ENCODE peak calls at places on chromosome 9, in seven cellular contexts. C, B, Q, Y, I, K and V are unnamed samples.

GRCh38 chr9:84152204-84152603 is 171.6 kb downstream of the RMI1 start:
- DNase-seq in C (no peak), B (no peak), Q (no peak), Y (no peak), I (no peak), K (no peak), V (no peak)

GRCh38 chr9:116141864-116142561 is 11.6 kb upstream of the PAPPA start:
- DNase-seq in C (peak), B (no peak), Q (no peak), Y (no peak), I (no peak), K (no peak), V (no peak)

GRCh38 chr9:126672634-126673284 is 59.0 kb downstream of the LMX1B start:
- DNase-seq in C (no peak), B (no peak), Q (no peak), Y (no peak), I (no peak), K (no peak), V (no peak)

GRCh38 chr9:131310833-131311554 is 21.5 kb downstream of the PLPP7 start:
- DNase-seq in C (no peak), B (peak), Q (no peak), Y (peak), I (no peak), K (no peak), V (no peak)

GRCh38 chr9:124479947-124480620 is 27.1 kb downstream of the NR5A1 start:
- DNase-seq in C (no peak), B (no peak), Q (no peak), Y (no peak), I (no peak), K (no peak), V (no peak)

GRCh38 chr9:74804018-74804385 is 83.7 kb downstream of the TRPM6 start:
- DNase-seq in C (peak), B (no peak), Q (no peak), Y (no peak), I (no peak), K (no peak), V (peak)

GRCh38 chr9:37547328-37547878 is 28.8 kb downstream of the FBXO10 start:
- DNase-seq in C (no peak), B (no peak), Q (no peak), Y (no peak), I (no peak), K (no peak), V (no peak)

GRCh38 chr9:89410709-89411111 is 87.2 kb downstream of the SEMA4D start:
- DNase-seq in C (no peak), B (no peak), Q (no peak), Y (no peak), I (no peak), K (no peak), V (no peak)

GRCh38 chr9:74414325-74414724 is 82.8 kb upstream of the RORB start:
- DNase-seq in C (no peak), B (no peak), Q (no peak), Y (no peak), I (no peak), K (no peak), V (no peak)

GRCh38 chr9:110214553-110214952 is 6.6 kb upstream of the C9orf152 start:
- DNase-seq in C (no peak), B (peak), Q (no peak), Y (no peak), I (no peak), K (no peak), V (no peak)

GRCh38 chr9:114954986-114955623 is 24.7 kb upstream of the TNFSF8 start:
- DNase-seq in C (no peak), B (no peak), Q (no peak), Y (no peak), I (no peak), K (no peak), V (no peak)

GRCh38 chr9:99266136-99267023 is 44.3 kb downstream of the SEC61B start:
- DNase-seq in C (peak), B (peak), Q (no peak), Y (peak), I (peak), K (peak), V (peak)

GRCh38 chr9:87428659-87429058 is 69.0 kb upstream of the DAPK1 start:
- DNase-seq in C (no peak), B (no peak), Q (no peak), Y (no peak), I (no peak), K (no peak), V (no peak)

GRCh38 chr9:17075758-17076485 is 58.9 kb upstream of the CNTLN start:
- DNase-seq in C (no peak), B (no peak), Q (no peak), Y (no peak), I (no peak), K (no peak), V (no peak)

GRCh38 chr9:130872058-130872453 is 24.6 kb downstream of the QRFP start:
- DNase-seq in C (no peak), B (no peak), Q (no peak), Y (no peak), I (no peak), K (no peak), V (no peak)

GRCh38 chr9:95120781-95121370 is 196.6 kb downstream of the FANCC start:
- DNase-seq in C (no peak), B (no peak), Q (no peak), Y (no peak), I (no peak), K (no peak), V (no peak)

GRCh38 chr9:95507456-95508241 is 9.1 kb downstream of the PTCH1 start:
- DNase-seq in C (peak), B (peak), Q (no peak), Y (peak), I (no peak), K (peak), V (peak)

GRCh38 chr9:107841078-107841477 is 351.5 kb upstream of the KLF4 start:
- DNase-seq in C (no peak), B (no peak), Q (no peak), Y (no peak), I (no peak), K (no peak), V (no peak)

GRCh38 chr9:131605770-131606590 is 60.7 kb downstream of the PRRT1B start:
- DNase-seq in C (peak), B (no peak), Q (no peak), Y (no peak), I (no peak), K (no peak), V (no peak)

GRCh38 chr9:120514599-120514854 is 65.4 kb downstream of the CDK5RAP2 start:
- DNase-seq in C (no peak), B (no peak), Q (no peak), Y (no peak), I (no peak), K (no peak), V (no peak)

GRCh38 chr9:77433675-77434445 is 214.3 kb downstream of the GNA14 start:
- DNase-seq in C (peak), B (peak), Q (no peak), Y (no peak), I (peak), K (peak), V (peak)

GRCh38 chr9:124658165-124659017 is 112.7 kb downstream of the NR6A1 start:
- DNase-seq in C (peak), B (peak), Q (peak), Y (peak), I (peak), K (peak), V (peak)

GRCh38 chr9:12774861-12775367 is at the start of gene LURAP1L:
- DNase-seq in C (peak), B (peak), Q (no peak), Y (no peak), I (peak), K (peak), V (peak)

GRCh38 chr9:5909999-5910398 is 19.3 kb downstream of the MLANA start:
- DNase-seq in C (peak), B (no peak), Q (no peak), Y (no peak), I (no peak), K (no peak), V (no peak)

GRCh38 chr9:81912135-81912534 is 16.1 kb upstream of the SPATA31D4 start:
- DNase-seq in C (no peak), B (no peak), Q (no peak), Y (no peak), I (no peak), K (no peak), V (no peak)

GRCh38 chr9:107933042-107933441 is 443.5 kb upstream of the KLF4 start:
- DNase-seq in C (peak), B (no peak), Q (no peak), Y (no peak), I (no peak), K (no peak), V (peak)

GRCh38 chr9:82721596-82721995 is 341.3 kb downstream of the RASEF start:
- DNase-seq in C (peak), B (no peak), Q (no peak), Y (no peak), I (no peak), K (no peak), V (peak)

GRCh38 chr9:76116913-76117312 is 226.4 kb downstream of the PCSK5 start:
- DNase-seq in C (peak), B (no peak), Q (peak), Y (no peak), I (no peak), K (no peak), V (no peak)

GRCh38 chr9:38318755-38319495 is 73.6 kb upstream of the ALDH1B1 start:
- DNase-seq in C (no peak), B (peak), Q (no peak), Y (no peak), I (no peak), K (peak), V (peak)

GRCh38 chr9:5278486-5278885 is 26.0 kb downstream of the RLN2 start:
- DNase-seq in C (no peak), B (no peak), Q (no peak), Y (no peak), I (no peak), K (no peak), V (no peak)

GRCh38 chr9:26292943-26293342 is 599.7 kb downstream of the CAAP1 start:
- DNase-seq in C (peak), B (no peak), Q (no peak), Y (no peak), I (no peak), K (peak), V (peak)

GRCh38 chr9:35940474-35941467 is 17.2 kb downstream of the OR2S2 start:
- DNase-seq in C (peak), B (no peak), Q (no peak), Y (no peak), I (no peak), K (no peak), V (no peak)

GRCh38 chr9:90999425-91000397 is 198.1 kb downstream of the SYK start:
- DNase-seq in C (peak), B (no peak), Q (no peak), Y (no peak), I (no peak), K (peak), V (no peak)

GRCh38 chr9:121556580-121556979 is 56.9 kb upstream of the GGTA1 start:
- DNase-seq in C (peak), B (no peak), Q (peak), Y (no peak), I (peak), K (peak), V (peak)

GRCh38 chr9:114856210-114856941 is 50.5 kb upstream of the TNFSF15 start:
- DNase-seq in C (peak), B (no peak), Q (no peak), Y (no peak), I (peak), K (peak), V (peak)

GRCh38 chr9:101229606-101230005 is 155.2 kb downstream of the BAAT start:
- DNase-seq in C (no peak), B (no peak), Q (no peak), Y (no peak), I (no peak), K (no peak), V (no peak)

DNA sequence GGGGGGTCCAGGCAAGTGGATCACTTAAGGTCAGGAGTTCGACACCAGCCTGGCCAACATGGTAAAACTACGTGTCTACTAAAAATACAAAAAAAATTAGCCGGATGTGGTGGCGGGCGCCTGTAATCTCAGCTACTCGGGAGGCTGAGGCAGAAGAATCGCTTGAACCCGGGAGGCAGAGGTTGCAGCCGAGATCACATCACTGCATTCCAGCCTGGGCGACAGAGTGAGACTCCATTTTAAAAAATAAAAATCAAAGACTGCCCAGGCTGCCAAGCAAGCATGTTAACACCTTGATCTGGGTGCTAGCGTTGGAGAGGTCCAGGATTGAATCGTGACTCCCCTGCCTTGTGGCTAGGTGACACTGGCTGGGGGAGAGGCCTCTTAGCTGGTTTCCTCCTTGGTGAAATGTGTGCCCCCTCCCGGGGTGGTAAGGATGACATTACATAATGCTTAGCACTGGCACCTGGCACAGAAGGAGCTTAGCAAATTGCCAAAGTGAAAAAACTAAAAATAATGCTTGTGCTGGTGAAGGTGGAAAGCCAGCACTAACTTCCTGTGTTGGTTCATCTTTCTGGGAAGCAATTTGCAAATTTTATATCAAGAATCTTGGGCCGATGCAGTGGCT is 2.2 kb upstream of the CIZ1 start:
- DNase-seq in C (no peak), B (no peak), Q (no peak), Y (no peak), I (no peak), K (no peak), V (no peak)
- H3K4me3 ChIP-seq in C (no peak), B (peak), Q (peak), Y (no peak), I (no peak), K (no peak), V (no peak)

GRCh38 chr9:109182940-109183798 is 16.1 kb upstream of the FRRS1L start:
- DNase-seq in C (peak), B (peak), Q (no peak), Y (peak), I (no peak), K (no peak), V (peak)
- TF ChIP-seq CTCF in C (peak), B (peak), Q (no peak), Y (no peak), I (peak), K (peak), V (peak)

DNA sequence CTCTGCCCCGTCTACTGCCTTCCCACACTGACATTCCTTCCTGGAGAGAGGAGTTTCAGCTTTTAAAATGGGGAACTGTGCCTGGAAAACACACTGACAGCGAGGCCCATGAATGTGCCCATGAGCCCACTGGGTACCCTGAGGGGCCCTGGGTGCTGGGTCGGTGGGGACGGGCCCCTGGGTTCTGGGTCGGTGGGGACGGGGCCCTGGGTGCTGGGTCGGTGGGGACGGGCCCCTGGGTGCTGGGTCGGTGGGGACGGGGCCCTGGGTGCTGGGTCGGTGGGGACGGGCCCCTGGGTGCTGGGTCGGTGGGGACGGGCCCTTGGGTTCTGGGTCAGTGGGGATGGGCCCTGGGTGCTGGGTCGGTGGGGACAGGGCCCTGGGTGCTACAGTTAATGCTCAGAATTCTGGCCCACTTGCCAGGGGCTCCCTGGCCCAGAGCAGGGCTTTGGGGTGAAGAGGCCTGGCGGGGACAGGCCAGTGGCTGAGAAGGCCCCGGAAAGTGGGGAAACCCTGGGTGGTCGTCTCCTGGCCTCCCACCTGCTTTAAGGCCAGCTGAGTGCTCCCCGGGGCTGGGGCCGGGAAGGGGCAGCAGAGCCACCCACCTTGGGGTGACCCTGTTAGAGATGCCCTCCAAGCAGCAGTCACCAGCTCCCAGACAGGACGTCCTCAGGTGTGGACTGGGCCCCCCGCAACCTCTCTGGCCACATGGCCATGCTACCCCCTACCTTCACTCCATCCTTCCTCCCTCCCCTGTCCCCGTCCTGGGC is 2.5 kb downstream of the GPSM1 start:
- DNase-seq in C (no peak), B (no peak), Q (no peak), Y (no peak), I (no peak), K (no peak), V (no peak)
- H3K4me3 ChIP-seq in C (peak), B (no peak), Q (no peak), Y (no peak), I (peak), K (peak), V (peak)

DNA sequence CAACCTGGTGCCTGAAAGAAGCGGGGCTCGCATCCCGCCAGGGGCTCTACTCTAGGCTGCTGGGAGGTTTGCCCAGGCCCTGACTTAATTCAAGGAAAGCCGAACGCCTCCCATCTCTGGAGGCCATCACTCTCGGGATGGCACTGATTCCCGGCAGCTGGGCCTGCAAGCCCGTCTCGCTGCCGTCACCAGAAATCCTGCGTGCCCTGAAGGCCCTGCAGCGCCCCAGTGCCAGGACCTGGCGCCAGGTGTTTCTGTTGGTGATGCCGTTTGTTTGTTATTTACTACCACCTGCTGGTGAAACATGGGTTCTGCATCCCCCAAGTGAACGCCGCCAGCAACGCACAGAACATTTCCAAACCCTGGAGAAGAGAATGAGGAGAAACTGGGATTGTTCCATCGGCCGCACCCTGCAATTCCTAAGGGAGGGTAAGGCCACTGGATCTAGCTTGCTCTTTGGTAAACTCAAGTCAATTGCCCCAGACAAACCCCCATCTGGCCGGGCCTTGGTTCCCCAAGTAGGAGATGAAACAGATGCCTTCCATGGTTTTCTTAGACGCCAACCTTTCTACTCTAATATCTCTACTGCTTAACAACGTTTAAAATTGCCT is 77.9 kb downstream of the AK8 start:
- DNase-seq in C (peak), B (peak), Q (peak), Y (no peak), I (peak), K (peak), V (peak)
- TF ChIP-seq CTCF in C (peak), B (peak), Q (peak), Y (peak), I (peak), K (peak), V (peak)